ENCODE peak calls at places on chromosome 12, in six cellular contexts. P, G, E, L, J and M are unnamed samples. For H3K4me1, the result is how much of the 10 kb centered on the place peaks cover.

GRCh38 chr12:115623764-115624334 is 653.6 kb downstream of the MED13L start:
- DNase-seq in J (no peak), P (peak), E (peak), G (no peak), L (no peak), M (peak)

GRCh38 chr12:75705749-75706719 is 194.6 kb upstream of the KRR1 start:
- DNase-seq in J (no peak), L (peak), E (no peak), P (peak), G (no peak), M (peak)

GRCh38 chr12:76670776-76671175 is 93.1 kb upstream of the ZDHHC17 start:
- DNase-seq in L (peak), J (no peak), E (no peak), G (no peak), P (no peak), M (no peak)

GRCh38 chr12:22101749-22102243 is 55.8 kb downstream of the CMAS start:
- DNase-seq in P (peak), G (peak), E (no peak), L (no peak), J (no peak), M (no peak)

GRCh38 chr12:31524791-31525495 is 66.0 kb downstream of the DENND5B start:
- DNase-seq in E (no peak), G (no peak), P (no peak), J (peak), L (no peak), M (no peak)

GRCh38 chr12:78802593-78802992 is 62.0 kb upstream of the SYT1 start:
- DNase-seq in P (no peak), J (no peak), L (peak), E (no peak), G (no peak), M (peak)

GRCh38 chr12:48998497-48999353 is 450 bp downstream of the DDN start:
- DNase-seq in G (peak), P (peak), J (peak), E (peak), L (no peak), M (no peak)

GRCh38 chr12:9040484-9041186 is 51.3 kb downstream of the KLRG1 start:
- DNase-seq in P (no peak), J (no peak), G (no peak), E (no peak), L (no peak), M (no peak)

GRCh38 chr12:109710747-109711595 is 2.7 kb upstream of the FAM222A start:
- DNase-seq in J (no peak), P (no peak), E (no peak), L (no peak), G (no peak), M (peak)

GRCh38 chr12:75932241-75932640 is 99.3 kb downstream of the PHLDA1 start:
- DNase-seq in J (no peak), L (no peak), P (no peak), G (no peak), E (no peak), M (no peak)

GRCh38 chr12:31007636-31008175 is 66.0 kb upstream of the DDX11 start:
- DNase-seq in P (no peak), J (no peak), L (no peak), G (no peak), E (no peak), M (no peak)

GRCh38 chr12:99277988-99278387 is 369.6 kb upstream of the GARIN6 start:
- DNase-seq in G (no peak), L (no peak), J (no peak), P (no peak), E (no peak), M (no peak)

GRCh38 chr12:5889381-5890047 is 55.5 kb downstream of the ANO2 start:
- DNase-seq in L (peak), G (no peak), E (no peak), J (no peak), P (no peak), M (peak)

GRCh38 chr12:54394281-54394719 is 9.8 kb upstream of the ZNF385A start:
- DNase-seq in G (peak), E (peak), L (peak), P (no peak), J (peak), M (peak)

GRCh38 chr12:123996581-123996980 is 23.6 kb downstream of the ZNF664 start:
- DNase-seq in G (no peak), J (no peak), E (peak), L (no peak), P (no peak), M (no peak)

GRCh38 chr12:3313655-3314305 is 177.2 kb upstream of the PRMT8 start:
- DNase-seq in P (no peak), G (no peak), L (peak), J (peak), E (peak), M (peak)

GRCh38 chr12:124381454-124382207 is 86.7 kb downstream of the RFLNA start:
- DNase-seq in L (no peak), P (peak), G (peak), J (no peak), E (no peak), M (no peak)

GRCh38 chr12:100717733-100718067 is 76.9 kb upstream of the ANO4 start:
- DNase-seq in L (no peak), J (no peak), P (no peak), E (peak), G (no peak), M (no peak)

GRCh38 chr12:38785376-38785775 is 120.0 kb downstream of the CPNE8 start:
- DNase-seq in J (no peak), E (no peak), L (no peak), P (no peak), G (no peak), M (no peak)

GRCh38 chr12:90229771-90230170 is 521.1 kb upstream of the ATP2B1 start:
- DNase-seq in P (no peak), G (no peak), E (peak), L (peak), J (no peak), M (no peak)

GRCh38 chr12:19369691-19370148 is 69.6 kb upstream of the AEBP2 start:
- DNase-seq in J (no peak), P (no peak), G (no peak), E (no peak), L (no peak), M (no peak)

GRCh38 chr12:32051511-32052299 is 54.9 kb upstream of the BICD1 start:
- DNase-seq in E (no peak), L (peak), P (no peak), G (no peak), J (no peak), M (no peak)

GRCh38 chr12:100675432-100675831 is 101.9 kb downstream of the GAS2L3 start:
- DNase-seq in P (no peak), G (peak), J (no peak), L (peak), E (no peak), M (peak)

GRCh38 chr12:93766802-93767523 is 89.8 kb downstream of the CRADD start:
- DNase-seq in J (no peak), P (peak), E (peak), L (peak), G (peak), M (peak)

GRCh38 chr12:80936642-80937390 is 918 bp downstream of the LIN7A start:
- DNase-seq in P (peak), G (peak), J (peak), E (peak), L (peak), M (peak)

GRCh38 chr12:95318071-95318545 is 100.5 kb downstream of the VEZT start:
- DNase-seq in L (no peak), G (no peak), P (no peak), J (no peak), E (no peak), M (no peak)

GRCh38 chr12:57803317-57803893 is 15.1 kb downstream of the AVIL start:
- DNase-seq in L (peak), E (peak), J (peak), P (peak), G (peak), M (peak)

GRCh38 chr12:1920436-1920835 is 2.0 kb upstream of the CACNA2D4 start:
- DNase-seq in J (no peak), E (no peak), P (no peak), L (no peak), G (no peak), M (no peak)

GRCh38 chr12:61563640-61564039 is 696.6 kb upstream of the USP15 start:
- DNase-seq in P (no peak), E (no peak), J (no peak), L (no peak), G (no peak), M (no peak)

GRCh38 chr12:75727577-75727976 is 216.2 kb upstream of the KRR1 start:
- DNase-seq in J (no peak), P (no peak), G (no peak), E (peak), L (peak), M (no peak)

GRCh38 chr12:19002192-19002591 is 127.3 kb upstream of the PLEKHA5 start:
- DNase-seq in L (peak), P (no peak), G (no peak), J (no peak), E (no peak), M (no peak)

GRCh38 chr12:31035226-31035625 is 38.4 kb upstream of the DDX11 start:
- DNase-seq in L (no peak), P (no peak), E (no peak), G (no peak), J (no peak), M (no peak)

GRCh38 chr12:30044206-30044605 is 260.5 kb upstream of the TMTC1 start:
- DNase-seq in E (no peak), G (no peak), P (no peak), J (no peak), L (no peak), M (no peak)

GRCh38 chr12:34288963-34289345 is 266.7 kb downstream of the ALG10 start:
- DNase-seq in L (no peak), J (no peak), E (no peak), G (peak), P (no peak), M (no peak)

GRCh38 chr12:114401346-114402320 is 4.3 kb downstream of the TBX5 start:
- DNase-seq in E (no peak), P (no peak), L (no peak), J (no peak), G (no peak), M (no peak)

DNA sequence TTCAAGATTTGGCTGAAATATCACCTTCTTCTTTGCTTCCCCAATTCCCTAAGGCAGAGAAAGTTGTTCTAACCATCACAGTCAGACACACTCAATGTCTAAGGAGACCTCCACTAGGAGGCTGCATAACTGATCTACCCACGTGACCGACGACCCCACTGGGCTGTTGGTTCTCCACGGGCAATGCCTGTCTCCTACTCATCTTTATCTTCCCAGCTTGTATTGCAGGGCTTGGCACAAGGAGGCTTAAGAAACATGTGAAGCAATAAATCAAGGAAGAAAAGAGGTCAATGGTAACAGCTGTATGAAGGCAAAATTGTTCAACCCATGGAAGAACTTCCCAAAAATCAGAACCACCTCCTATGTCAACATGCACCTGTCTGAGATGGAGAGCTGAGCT is 27.1 kb downstream of the NT5DC3 start:
- DNase-seq in P (no peak), L (no peak), E (no peak), J (no peak), G (no peak), M (no peak)
- H3K4me1 ChIP-seq in P (under half), L (under half), E (under half), J (under half), G (under half), M (under half)

DNA sequence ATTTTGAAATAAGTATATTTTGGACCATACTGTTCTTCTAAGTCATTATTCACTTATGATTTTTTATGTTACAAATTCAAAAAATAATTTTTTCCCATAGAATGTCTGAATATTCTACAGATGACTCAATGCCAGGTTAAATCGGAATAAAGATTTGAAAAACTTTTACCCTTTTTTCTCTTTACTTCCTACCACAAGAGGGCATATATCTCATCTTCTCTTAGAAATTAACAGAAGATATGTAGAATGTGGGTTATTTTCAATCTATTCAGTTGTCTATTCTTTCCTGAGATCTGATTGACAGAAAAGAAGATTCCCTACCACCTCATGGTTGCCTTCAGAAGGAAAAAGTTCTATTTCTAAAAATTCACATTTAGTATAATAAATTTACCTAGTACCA is 53.0 kb upstream of the KITLG start:
- DNase-seq in L (peak), E (no peak), P (no peak), J (no peak), G (no peak), M (no peak)
- TF ChIP-seq CTCF in L (peak), E (peak), P (peak), J (peak), G (peak), M (no peak)

GRCh38 chr12:113073586-113073985 is 17.1 kb downstream of the DTX1 start:
- DNase-seq in G (no peak), E (no peak), J (no peak), L (no peak), P (no peak), M (no peak)
- H3K4me1 ChIP-seq in G (under half), E (under half), J (under half), L (under half), P (under half), M (under half)

DNA sequence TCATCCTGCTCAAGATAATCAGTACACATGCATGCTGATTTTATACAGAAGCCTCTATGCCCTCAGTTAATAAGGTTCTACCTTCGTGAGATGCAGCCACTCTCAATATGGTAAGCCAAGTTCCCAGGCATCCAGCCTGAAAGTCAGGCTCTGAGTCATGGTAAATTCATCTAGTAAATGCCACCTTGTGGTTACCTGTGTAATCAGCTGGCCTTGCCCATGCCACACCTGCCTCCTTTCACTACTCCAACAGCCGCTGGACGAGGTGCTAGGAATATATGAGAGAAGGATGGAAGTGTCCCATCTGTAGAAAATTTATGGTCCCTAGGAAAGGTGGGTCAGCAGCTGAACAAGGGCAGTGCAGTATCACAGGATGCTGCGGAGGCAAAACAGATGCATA is 207.3 kb downstream of the SSPN start:
- DNase-seq in P (no peak), L (no peak), E (no peak), J (peak), G (peak), M (no peak)
- TF ChIP-seq CTCF in P (peak), L (no peak), E (no peak), J (peak), G (peak), M (no peak)

GRCh38 chr12:84315926-84316325 is 596.7 kb downstream of the SLC6A15 start:
- DNase-seq in G (no peak), E (no peak), J (no peak), L (no peak), P (no peak), M (no peak)

GRCh38 chr12:84313326-84313675 is 599.3 kb downstream of the SLC6A15 start:
- DNase-seq in L (no peak), P (no peak), J (no peak), G (no peak), E (no peak), M (no peak)
- H3K4me1 ChIP-seq in L (under half), P (under half), J (under half), G (under half), E (under half), M (under half)

DNA sequence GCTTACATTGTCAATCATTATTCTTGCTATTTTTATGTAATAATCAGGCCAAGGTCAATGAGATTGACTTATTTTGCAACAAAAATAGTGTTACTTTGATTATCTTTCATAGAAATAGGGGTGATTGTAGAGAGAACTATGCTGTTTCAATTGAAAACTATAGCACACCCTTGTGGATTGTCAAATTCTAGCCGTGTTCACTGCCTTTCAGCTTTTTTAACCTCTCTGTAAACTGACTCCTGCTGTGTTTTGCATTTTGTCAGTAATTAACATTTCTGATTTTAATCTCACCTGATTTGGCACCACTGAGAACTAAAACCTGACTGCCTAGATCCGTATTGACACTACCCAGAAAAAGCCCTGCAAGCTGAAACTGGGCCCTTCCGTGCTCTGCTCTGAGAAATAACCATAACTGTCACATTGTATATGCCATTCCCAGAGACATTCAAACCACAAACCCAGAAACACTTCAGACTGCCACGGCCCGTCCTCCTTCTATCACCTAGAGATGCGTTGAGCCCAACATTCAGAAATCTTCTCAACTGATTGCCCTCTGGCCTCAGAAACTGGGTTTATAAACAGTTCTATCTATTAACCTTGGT is 26.6 kb upstream of the ETV6 start:
- DNase-seq in P (no peak), L (peak), G (no peak), J (no peak), E (no peak), M (no peak)
- TF ChIP-seq CTCF in P (peak), L (peak), G (no peak), J (no peak), E (peak), M (peak)

GRCh38 chr12:6955462-6956331 is 4.5 kb downstream of the PTPN6 start:
- DNase-seq in G (peak), E (no peak), L (no peak), P (no peak), J (no peak), M (no peak)
- H3K4me1 ChIP-seq in G (under half), E (under half), L (under half), P (under half), J (half or more), M (under half)

GRCh38 chr12:84492381-84492883 is 420.2 kb downstream of the SLC6A15 start:
- DNase-seq in L (no peak), J (no peak), G (no peak), P (no peak), E (no peak), M (no peak)

GRCh38 chr12:84502180-84502857 is 410.3 kb downstream of the SLC6A15 start:
- DNase-seq in E (no peak), G (no peak), L (no peak), P (no peak), J (no peak), M (no peak)

GRCh38 chr12:84502907-84503787 is 409.5 kb downstream of the SLC6A15 start:
- DNase-seq in J (peak), L (peak), P (no peak), G (peak), E (peak), M (peak)

GRCh38 chr12:84497819-84498218 is 414.8 kb downstream of the SLC6A15 start:
- DNase-seq in G (no peak), E (peak), P (no peak), J (no peak), L (peak), M (peak)
- TF ChIP-seq CTCF in G (no peak), E (peak), P (no peak), J (peak), L (peak), M (peak)